ENCODE peak calls at places on chromosomes 12 and 14, in nine cellular contexts. H, A, R, C, X, L, Q, E and W are unnamed samples.

GRCh38 chr12:138898-139534 is 72.4 kb downstream of the IQSEC3 start:
- DNase-seq in H (no peak), X (peak), E (no peak), Q (no peak), R (peak), C (peak), A (peak), L (no peak), W (no peak)

GRCh38 chr12:11959117-11959823 is 111.5 kb upstream of the BCL2L14 start:
- DNase-seq in C (peak), Q (no peak), H (no peak), X (no peak), A (peak), L (no peak), E (no peak), R (no peak), W (no peak)

GRCh38 chr12:132196038-132196872 is 52.0 kb downstream of the NOC4L start:
- DNase-seq in A (no peak), E (no peak), R (no peak), Q (no peak), H (no peak), L (no peak), C (no peak), X (no peak), W (no peak)

GRCh38 chr12:77751939-77752338 is 78.8 kb upstream of the NAV3 start:
- DNase-seq in A (no peak), C (no peak), R (no peak), X (no peak), E (no peak), L (no peak), Q (no peak), H (no peak), W (no peak)

GRCh38 chr12:92574911-92575570 is 127.7 kb upstream of the PLEKHG7 start:
- DNase-seq in E (no peak), L (no peak), X (no peak), A (no peak), H (no peak), C (no peak), Q (no peak), R (no peak), W (no peak)

GRCh38 chr12:7090222-7090998 is 1.8 kb downstream of the C1R start:
- DNase-seq in H (no peak), X (no peak), C (no peak), L (no peak), R (peak), Q (no peak), A (no peak), E (no peak), W (no peak)

GRCh38 chr12:69897744-69898143 is 72.7 kb downstream of the MYRFL start:
- DNase-seq in A (no peak), Q (no peak), L (peak), E (no peak), X (no peak), C (no peak), R (no peak), H (no peak), W (no peak)

GRCh38 chr14:103908580-103908979 is 19.7 kb upstream of the TDRD9 start:
- DNase-seq in L (no peak), X (no peak), C (no peak), E (no peak), R (no peak), Q (no peak), H (no peak), A (no peak), W (no peak)

GRCh38 chr12:52210186-52210924 is 18.5 kb upstream of the KRT80 start:
- DNase-seq in R (peak), E (no peak), X (no peak), H (no peak), Q (no peak), L (peak), A (no peak), C (no peak), W (no peak)

GRCh38 chr12:104219361-104219892 is 3.8 kb downstream of the TXNRD1 start:
- DNase-seq in R (no peak), C (no peak), H (no peak), Q (no peak), X (no peak), L (peak), E (peak), A (no peak), W (no peak)

GRCh38 chr12:121953695-121954094 is 35.3 kb downstream of the CFAP251 start:
- DNase-seq in X (no peak), C (no peak), R (no peak), H (no peak), Q (no peak), L (no peak), A (no peak), E (no peak), W (no peak)

GRCh38 chr12:53063708-53064612 is 14.1 kb downstream of the TNS2 start:
- DNase-seq in L (no peak), E (peak), Q (no peak), H (no peak), X (no peak), R (peak), C (no peak), A (no peak), W (no peak)

GRCh38 chr12:1592444-1593231 is 1.7 kb downstream of the FBXL14 start:
- DNase-seq in R (peak), Q (no peak), A (peak), C (peak), H (peak), E (peak), L (peak), X (peak), W (peak)

GRCh38 chr12:92648242-92649031 is 54.4 kb upstream of the PLEKHG7 start:
- DNase-seq in X (no peak), R (no peak), A (no peak), Q (no peak), C (no peak), H (no peak), L (no peak), E (no peak), W (no peak)

GRCh38 chr14:99968156-99968920 is 96.9 kb upstream of the EVL start:
- DNase-seq in C (no peak), R (no peak), Q (no peak), E (no peak), A (no peak), X (no peak), H (no peak), L (no peak), W (no peak)